ENCODE peak calls at places on chromosomes 13 and 19, in six cellular contexts. A is putamen; T is brain microvascular endothelial cell; O is stimulated activated naive B cell treated with anti-CD40 and anti-IgM and Interleukin-4, amounts not matched to agents 10 μg/mL and 1 μg/mL and 100 μg/mL, for 72 hours; L is naive thymus-derived CD4-positive, alpha-beta T cell; V is ureter. N is an unnamed sample.

GRCh38 chr13:108508263-108508662 is 121.1 kb upstream of the MYO16 start:
- DNase-seq in A (no peak), T (peak; percentile 42), O (no peak), L (no peak), V (no peak), N (no peak)

GRCh38 chr13:31105020-31105800 is 56.5 kb downstream of the HSPH1 start:
- DNase-seq in A (no peak), T (no peak), O (no peak), L (no peak), V (no peak), N (no peak)

GRCh38 chr19:19115954-19116353 is 22.3 kb downstream of the TMEM161A start:
- DNase-seq in A (no peak), T (no peak), O (no peak), L (peak; percentile 22), V (no peak), N (no peak)

GRCh38 chr13:27466513-27466912 is 16.1 kb upstream of the MTIF3 start:
- DNase-seq in A (peak; percentile 45), T (no peak), O (no peak), L (no peak), V (no peak), N (no peak)

GRCh38 chr19:31316201-31316951 is 32.9 kb downstream of the TSHZ3 start:
- DNase-seq in A (no peak), T (no peak), O (no peak), L (no peak), V (no peak), N (no peak)

GRCh38 chr13:91142572-91142971 is 204.9 kb upstream of the MIR17HG start:
- DNase-seq in A (no peak), T (peak; percentile 85), O (no peak), L (no peak), V (no peak), N (no peak)

GRCh38 chr13:100039740-100040139 is 49.2 kb upstream of the PCCA start:
- DNase-seq in A (no peak), T (peak; percentile 33), O (no peak), L (no peak), V (no peak), N (no peak)

GRCh38 chr13:100528820-100529219 is 59.8 kb downstream of the GGACT start:
- DNase-seq in A (no peak), T (no peak), O (no peak), L (no peak), V (no peak), N (no peak)

GRCh38 chr13:49667773-49668172 is 23.5 kb downstream of the EBPL start:
- DNase-seq in A (no peak), T (peak; percentile 31), O (no peak), L (no peak), V (no peak), N (no peak)

GRCh38 chr19:10402441-10403038 is 802 bp downstream of the CDC37 start:
- DNase-seq in A (no peak), T (no peak), O (no peak), L (no peak), V (no peak), N (no peak)

GRCh38 chr13:109275848-109276247 is 510.5 kb downstream of the IRS2 start:
- DNase-seq in A (no peak), T (no peak), O (no peak), L (no peak), V (no peak), N (no peak)

GRCh38 chr13:114161644-114162532 is 17.2 kb upstream of the CFAP97D2 start:
- DNase-seq in A (peak; percentile 29), T (no peak), O (no peak), L (peak; percentile 59), V (peak; percentile 68), N (peak; percentile 20)

GRCh38 chr19:3970808-3971598 is at the start of gene DAPK3:
- DNase-seq in A (peak; percentile 97), T (peak; percentile 97), O (peak; percentile 95), L (peak; percentile 87), V (peak; percentile 98), N (peak; percentile 87)

GRCh38 chr19:11781295-11782057 is 14.7 kb downstream of the ZNF441 start:
- DNase-seq in A (no peak), T (no peak), O (no peak), L (no peak), V (no peak), N (no peak)

GRCh38 chr19:35712910-35713845 is 4.6 kb upstream of the KMT2B start:
- DNase-seq in A (no peak), T (no peak), O (peak; percentile 44), L (peak; percentile 14), V (no peak), N (no peak)

GRCh38 chr19:28823338-28823961 is 389.5 kb downstream of the UQCRFS1 start:
- DNase-seq in A (no peak), T (no peak), O (no peak), L (no peak), V (no peak), N (no peak)

GRCh38 chr13:93259527-93260080 is 33.0 kb downstream of the GPC6 start:
- DNase-seq in A (no peak), T (no peak), O (no peak), L (no peak), V (no peak), N (no peak)

GRCh38 chr13:43273362-43273761 is 250.0 kb downstream of the DNAJC15 start:
- DNase-seq in A (no peak), T (no peak), O (no peak), L (no peak), V (no peak), N (no peak)

GRCh38 chr13:106381083-106381482 is 154.4 kb downstream of the EFNB2 start:
- DNase-seq in A (no peak), T (peak; percentile 67), O (no peak), L (no peak), V (no peak), N (no peak)

N was measured in stimulated activated naive CD4-positive, alpha-beta T cell.